ENCODE peak calls at places on chromosomes 5 and 9, in four cellular contexts. Q, H, X and J are unnamed samples.

GRCh38 chr9:78778843-78779486 is 482.0 kb downstream of the PSAT1 start:
- DNase-seq in X (no peak), H (no peak), Q (no peak), J (no peak)

GRCh38 chr9:125931211-125931610 is 184.0 kb downstream of the PBX3 start:
- DNase-seq in X (no peak), Q (no peak), H (no peak), J (no peak)

GRCh38 chr5:135489466-135490244 is 37.5 kb upstream of the TIFAB start:
- DNase-seq in Q (no peak), H (no peak), X (no peak), J (no peak)

GRCh38 chr9:117672397-117672796 is 31.8 kb upstream of the TLR4 start:
- DNase-seq in X (no peak), Q (no peak), H (no peak), J (no peak)

GRCh38 chr5:103393131-103393754 is 134.7 kb downstream of the MACIR start:
- DNase-seq in Q (no peak), X (no peak), H (peak; percentile 3), J (no peak)

GRCh38 chr5:75234251-75234650 is 2.4 kb downstream of the ANKRD31 start:
- DNase-seq in H (no peak), X (no peak), Q (no peak), J (no peak)

GRCh38 chr9:122498883-122499288 is 11.7 kb upstream of the OR1J2 start:
- DNase-seq in Q (no peak), H (no peak), X (peak; percentile 35), J (peak; percentile 5)

GRCh38 chr9:715743-716400 is 125.6 kb upstream of the DMRT1 start:
- DNase-seq in H (no peak), Q (no peak), X (no peak), J (no peak)

GRCh38 chr5:169202969-169203368 is 98.0 kb downstream of the SLIT3 start:
- DNase-seq in Q (no peak), X (no peak), H (no peak), J (no peak)

GRCh38 chr5:149453618-149454415 is 74.7 kb upstream of the IL17B start:
- DNase-seq in H (no peak), Q (no peak), X (no peak), J (no peak)

GRCh38 chr5:65858316-65858715 is 68.1 kb upstream of the ERBIN start:
- DNase-seq in X (no peak), Q (no peak), H (no peak), J (no peak)

GRCh38 chr5:102937916-102938315 is 182.0 kb downstream of the GIN1 start:
- DNase-seq in Q (no peak), H (no peak), X (no peak), J (no peak)

GRCh38 chr9:111456536-111456935 is 27.6 kb downstream of the ECPAS start:
- DNase-seq in X (no peak), H (no peak), Q (no peak), J (no peak)

GRCh38 chr5:64784451-64785025 is 15.8 kb downstream of the CWC27 start:
- DNase-seq in X (peak; percentile 31), Q (no peak), H (peak; percentile 26), J (no peak)

GRCh38 chr9:110886832-110887231 is 151.4 kb downstream of the LPAR1 start:
- DNase-seq in Q (no peak), X (no peak), H (no peak), J (no peak)

GRCh38 chr5:178569485-178569884 is 20.7 kb downstream of the COL23A1 start:
- DNase-seq in H (no peak), Q (no peak), X (no peak), J (no peak)

GRCh38 chr9:14320272-14321245 is 6.6 kb upstream of the NFIB start:
- DNase-seq in Q (no peak), H (no peak), X (peak; percentile 35), J (no peak)

GRCh38 chr5:165723931-165724330 is 2218.5 kb downstream of the MAT2B start:
- DNase-seq in H (no peak), Q (no peak), X (no peak), J (no peak)

GRCh38 chr9:137441935-137442321 is 771 bp upstream of the ENTPD8 start:
- DNase-seq in Q (no peak), X (no peak), H (no peak), J (no peak)

GRCh38 chr5:172550096-172550765 is 90.8 kb upstream of the NEURL1B start:
- DNase-seq in Q (no peak), H (no peak), X (no peak), J (no peak)

GRCh38 chr9:79447760-79448159 is 124.0 kb upstream of the TLE4 start:
- DNase-seq in H (no peak), X (no peak), Q (no peak), J (no peak)

GRCh38 chr5:127184841-127185240 is 105.8 kb upstream of the MEGF10 start:
- DNase-seq in X (no peak), Q (no peak), H (no peak), J (no peak)

GRCh38 chr9:134313470-134313869 is 12.8 kb upstream of the RXRA start:
- DNase-seq in Q (no peak), H (no peak), X (no peak), J (no peak)

GRCh38 chr5:134174841-134175839 is 1.6 kb downstream of the SKP1 start:
- DNase-seq in H (no peak), Q (no peak), X (peak; percentile 27), J (no peak)

GRCh38 chr5:68303038-68303738 is 87.6 kb downstream of the PIK3R1 start:
- DNase-seq in X (no peak), H (peak; percentile 55), Q (no peak), J (no peak)

GRCh38 chr9:110126986-110127864 is 80.7 kb downstream of the C9orf152 start:
- DNase-seq in Q (no peak), X (no peak), H (no peak), J (no peak)

GRCh38 chr5:143828710-143829109 is 16.7 kb downstream of the HMHB1 start:
- DNase-seq in Q (no peak), H (no peak), X (no peak), J (no peak)
- TF ChIP-seq SPI1 in Q (no peak), H (no peak), X (no peak), J (no peak)

GRCh38 chr5:67004730-67005350 is 191.8 kb downstream of the CD180 start:
- DNase-seq in Q (no peak), X (no peak), H (no peak), J (no peak)

GRCh38 chr5:67003906-67004729 is 192.5 kb downstream of the CD180 start:
- DNase-seq in X (peak; percentile 84), H (peak; percentile 9), Q (no peak), J (no peak)

GRCh38 chr5:67009028-67009427 is 187.6 kb downstream of the CD180 start:
- DNase-seq in X (no peak), H (no peak), Q (no peak), J (no peak)

GRCh38 chr5:67003373-67003905 is 193.2 kb downstream of the CD180 start:
- DNase-seq in H (no peak), Q (no peak), X (no peak), J (no peak)

GRCh38 chr5:67006152-67006848 is 190.3 kb downstream of the CD180 start:
- DNase-seq in H (no peak), X (no peak), Q (no peak), J (no peak)
- TF ChIP-seq SPI1 in H (no peak), X (no peak), Q (no peak), J (no peak)

DNA sequence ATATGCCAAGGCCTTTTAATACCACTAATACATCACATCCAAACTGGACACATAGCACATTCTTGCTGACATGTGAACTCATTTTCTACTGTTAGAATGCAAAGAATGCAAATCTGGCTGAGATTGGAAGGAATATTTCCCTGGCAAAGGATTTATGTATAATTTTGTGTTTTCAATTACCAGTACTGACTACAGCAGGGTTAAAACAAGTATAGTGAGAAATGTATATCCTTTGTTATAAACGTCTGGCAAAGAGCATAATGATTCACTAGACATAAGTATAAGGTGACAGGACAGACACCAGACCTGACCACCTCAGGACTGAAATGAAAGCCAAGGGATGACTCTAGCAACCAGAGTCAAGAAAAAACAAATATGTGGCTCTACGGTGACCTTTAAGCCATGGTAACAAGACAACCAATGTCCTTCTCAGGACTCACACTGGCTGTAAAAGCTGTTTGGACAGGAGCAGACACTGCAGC is 95.1 kb downstream of the MRPS27 start:
- DNase-seq in H (no peak), X (no peak), Q (no peak), J (no peak)
- TF ChIP-seq SPI1 in H (no peak), X (no peak), Q (no peak), J (no peak)

GRCh38 chr5:113231653-113232000 is 203.2 kb downstream of the TSSK1B start:
- DNase-seq in X (no peak), H (no peak), Q (no peak), J (no peak)

GRCh38 chr5:113230711-113231652 is 203.8 kb downstream of the TSSK1B start:
- DNase-seq in H (no peak), Q (no peak), X (no peak), J (no peak)

GRCh38 chr5:113232667-113233066 is 202.1 kb downstream of the TSSK1B start:
- DNase-seq in X (no peak), H (no peak), Q (no peak), J (no peak)

GRCh38 chr5:113233606-113234005 is 201.2 kb downstream of the TSSK1B start:
- DNase-seq in X (no peak), H (no peak), Q (no peak), J (no peak)

GRCh38 chr5:113232246-113232645 is 202.5 kb downstream of the TSSK1B start:
- DNase-seq in Q (no peak), H (no peak), X (no peak), J (no peak)
- TF ChIP-seq SPI1 in Q (no peak), H (no peak), X (no peak), J (no peak)

GRCh38 chr9:32722704-32723103 is 60.6 kb upstream of the TMEM215 start:
- DNase-seq in X (no peak), Q (no peak), H (no peak), J (no peak)

GRCh38 chr9:32723801-32724200 is 59.5 kb upstream of the TMEM215 start:
- DNase-seq in Q (no peak), X (no peak), H (no peak), J (no peak)

GRCh38 chr9:32728181-32728580 is 55.2 kb upstream of the TMEM215 start:
- DNase-seq in H (no peak), X (no peak), Q (peak; percentile 63), J (no peak)

DNA sequence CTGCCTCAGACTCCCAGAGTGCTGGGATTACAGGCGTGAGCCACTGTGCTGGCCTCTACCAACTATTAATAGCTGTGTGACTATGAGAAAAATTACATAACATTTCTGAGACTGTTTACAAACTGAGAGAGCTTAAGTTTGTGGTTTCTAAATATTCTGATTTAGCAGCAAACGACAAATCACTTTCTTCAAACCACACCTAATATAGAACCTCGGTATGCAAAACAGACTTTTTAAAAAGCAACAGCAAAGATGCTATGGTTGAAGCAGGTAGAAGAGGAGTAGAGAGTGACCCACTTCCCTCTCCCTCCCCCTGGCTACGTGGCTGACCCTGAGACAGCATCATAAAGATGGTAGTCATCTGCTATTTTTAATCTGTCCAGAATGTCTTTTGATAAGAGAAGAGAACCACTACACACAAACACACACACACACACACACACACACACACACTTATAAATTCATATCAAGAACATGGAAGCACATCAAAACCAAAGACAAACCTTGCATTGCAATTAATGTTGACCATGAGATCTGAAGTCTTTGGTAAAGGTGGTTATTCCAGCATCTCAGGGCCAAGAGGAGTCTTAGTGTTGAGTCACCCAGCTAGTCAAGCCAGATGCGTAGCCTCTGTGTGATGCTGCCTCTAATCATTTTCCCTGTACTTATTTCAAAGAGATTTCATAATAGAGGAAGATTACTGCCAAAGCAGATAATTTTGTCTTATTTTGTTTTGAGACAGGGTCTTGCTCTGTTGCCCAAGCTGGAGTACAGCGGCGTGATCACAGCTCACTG is 58.1 kb upstream of the TMEM215 start:
- DNase-seq in H (no peak), Q (no peak), X (no peak), J (no peak)
- TF ChIP-seq SPI1 in H (no peak), Q (no peak), X (no peak), J (no peak)

GRCh38 chr5:84487963-84488362 is 103.3 kb upstream of the EDIL3 start:
- DNase-seq in Q (no peak), X (no peak), H (no peak), J (no peak)
- TF ChIP-seq SPI1 in Q (no peak), X (no peak), H (no peak), J (no peak)